ENCODE peak calls at places on chromosome 5, in seven cellular contexts. T is CD4-positive, CD25-positive, alpha-beta regulatory T cell; Z is ovary; W is prostate gland; J is fibroblast of lung; M is adipocyte; D is SJCRH30. I is an unnamed sample.

GRCh38 chr5:122129332-122129731 is at the start of gene ZNF474:
- DNase-seq in J (peak; percentile 93), T (no peak), M (peak; percentile 94), D (peak; percentile 64), Z (no peak), W (peak; percentile 22), I (no peak)

GRCh38 chr5:110258460-110258859 is 468.0 kb downstream of the TMEM232 start:
- DNase-seq in J (peak; percentile 27), T (no peak), Z (no peak), D (peak; percentile 53), W (no peak), M (peak; percentile 81), I (peak; percentile 87)

GRCh38 chr5:135718151-135718550 is 116.3 kb upstream of the SLC25A48 start:
- DNase-seq in Z (no peak), W (no peak), M (peak; percentile 4), T (no peak), D (no peak), J (no peak), I (no peak)

GRCh38 chr5:176823869-176824412 is 13.6 kb downstream of the UNC5A start:
- DNase-seq in T (no peak), W (no peak), M (no peak), D (no peak), J (no peak), Z (no peak), I (no peak)

GRCh38 chr5:173645437-173645807 is 29.0 kb upstream of the BOD1 start:
- DNase-seq in J (no peak), Z (no peak), D (peak; percentile 60), W (no peak), M (peak; percentile 88), T (no peak), I (no peak)

GRCh38 chr5:15501057-15501791 is 1.2 kb downstream of the FBXL7 start:
- DNase-seq in J (peak; percentile 78), D (peak; percentile 80), T (no peak), Z (peak; percentile 52), M (peak; percentile 93), W (peak; percentile 44), I (peak; percentile 69)

GRCh38 chr5:463952-464351 is 21.0 kb downstream of the EXOC3 start:
- DNase-seq in Z (no peak), W (no peak), D (no peak), J (no peak), T (peak; percentile 91), M (no peak), I (peak; percentile 5)

GRCh38 chr5:77984587-77984986 is 208.4 kb upstream of the TBCA start:
- DNase-seq in Z (no peak), T (no peak), W (no peak), M (no peak), J (no peak), D (no peak), I (no peak)

GRCh38 chr5:54313311-54314270 is 3.2 kb upstream of the ARL15 start:
- DNase-seq in W (no peak), J (peak; percentile 11), M (no peak), D (no peak), T (no peak), Z (no peak), I (no peak)

DNA sequence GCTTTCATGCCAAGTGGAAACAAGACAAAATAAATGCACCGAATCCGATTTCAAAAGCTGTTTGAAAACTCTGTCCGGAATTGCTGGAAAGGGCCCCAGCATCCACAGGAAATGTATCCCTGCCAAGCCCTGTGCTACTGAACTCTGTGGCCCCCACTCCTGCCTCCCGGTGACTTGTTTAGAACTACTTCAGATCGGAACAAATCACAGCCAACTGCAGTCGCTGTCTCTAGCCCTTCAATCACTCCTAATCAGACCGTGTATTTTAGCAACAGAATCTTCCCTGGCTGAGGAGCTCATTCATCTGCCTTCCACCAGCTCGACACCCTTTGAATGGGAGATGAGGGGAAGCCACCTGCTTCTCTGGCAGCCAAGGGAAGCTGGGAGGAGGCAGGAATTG is 94.1 kb downstream of the KCNIP1 start:
- DNase-seq in J (peak; percentile 10), T (no peak), M (no peak), D (peak; percentile 45), W (no peak), Z (no peak), I (no peak)
- H3K4me3 ChIP-seq in J (peak overlapping the region; percentile 17), T (no peak overlapping the region), M (peak overlapping the region; percentile 3), D (no peak overlapping the region), W (no peak overlapping the region), Z (no peak overlapping the region), I (no peak overlapping the region)

GRCh38 chr5:179310439-179311090 is 34.7 kb downstream of the ADAMTS2 start:
- DNase-seq in T (no peak), W (no peak), J (no peak), Z (peak; percentile 9), D (no peak), M (no peak), I (no peak)

GRCh38 chr5:179311581-179311980 is 33.7 kb downstream of the ADAMTS2 start:
- DNase-seq in T (no peak), W (no peak), J (no peak), M (no peak), D (no peak), Z (peak; percentile 6), I (no peak)

GRCh38 chr5:179312557-179313235 is 32.6 kb downstream of the ADAMTS2 start:
- DNase-seq in M (peak; percentile 24), W (no peak), J (peak; percentile 45), T (no peak), Z (peak; percentile 17), D (no peak), I (no peak)

GRCh38 chr5:179309751-179310320 is 35.4 kb downstream of the ADAMTS2 start:
- DNase-seq in M (no peak), W (no peak), J (no peak), T (no peak), D (no peak), Z (peak; percentile 9), I (no peak)

GRCh38 chr5:179311091-179311470 is 34.2 kb downstream of the ADAMTS2 start:
- DNase-seq in T (no peak), M (no peak), Z (peak; percentile 21), W (no peak), J (no peak), D (no peak), I (no peak)
- H3K9me3 ChIP-seq in T (no peaks in the 10 kb centered on the region), M (no peaks in the 10 kb centered on the region), Z (no peaks in the 10 kb centered on the region), W (no peaks in the 10 kb centered on the region), J (no peaks in the 10 kb centered on the region), D (no peaks in the 10 kb centered on the region), I (no peaks in the 10 kb centered on the region)

GRCh38 chr5:179793470-179794139 is at the start of gene LTC4S:
- DNase-seq in W (peak; percentile 67), J (peak; percentile 69), D (no peak), M (no peak), Z (peak; percentile 86), T (peak; percentile 38), I (no peak)
- H3K4me3 ChIP-seq in W (no peak within 1 kb of the TSS), J (peak within 1 kb of the TSS; percentile 20), D (no peak within 1 kb of the TSS), M (no peak within 1 kb of the TSS), Z (no peak within 1 kb of the TSS), T (no peak within 1 kb of the TSS), I (no peak within 1 kb of the TSS)

GRCh38 chr5:35557199-35557598 is 60.5 kb upstream of the SPEF2 start:
- DNase-seq in D (no peak), W (no peak), T (no peak), J (no peak), Z (no peak), M (no peak), I (no peak)

DNA sequence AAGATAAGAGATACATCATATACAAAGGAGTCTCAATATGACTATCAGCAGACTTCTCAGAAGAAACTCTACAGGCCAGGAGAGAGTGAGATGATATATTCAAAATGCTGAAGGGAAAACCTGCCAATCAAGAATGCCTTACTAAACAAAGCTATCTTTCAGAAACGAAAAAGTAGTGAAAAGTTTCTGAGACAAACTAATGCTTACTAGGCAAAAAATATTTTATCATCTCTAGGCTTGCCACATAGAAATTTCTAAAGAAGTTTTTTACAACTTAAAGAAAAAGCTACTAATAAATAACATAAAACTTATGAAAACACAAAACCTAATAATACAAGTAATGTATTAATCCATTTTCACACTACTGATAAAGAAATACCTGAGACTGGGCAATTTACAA is 59.9 kb upstream of the SPEF2 start:
- DNase-seq in T (no peak), J (no peak), Z (no peak), D (no peak), W (no peak), M (no peak), I (no peak)
- H3K9me3 ChIP-seq in T (peaks cover 40% of the 10 kb centered on the region), J (no peaks in the 10 kb centered on the region), Z (no peaks in the 10 kb centered on the region), D (no peaks in the 10 kb centered on the region), W (no peaks in the 10 kb centered on the region), M (peaks cover 19% of the 10 kb centered on the region), I (no peaks in the 10 kb centered on the region)

DNA sequence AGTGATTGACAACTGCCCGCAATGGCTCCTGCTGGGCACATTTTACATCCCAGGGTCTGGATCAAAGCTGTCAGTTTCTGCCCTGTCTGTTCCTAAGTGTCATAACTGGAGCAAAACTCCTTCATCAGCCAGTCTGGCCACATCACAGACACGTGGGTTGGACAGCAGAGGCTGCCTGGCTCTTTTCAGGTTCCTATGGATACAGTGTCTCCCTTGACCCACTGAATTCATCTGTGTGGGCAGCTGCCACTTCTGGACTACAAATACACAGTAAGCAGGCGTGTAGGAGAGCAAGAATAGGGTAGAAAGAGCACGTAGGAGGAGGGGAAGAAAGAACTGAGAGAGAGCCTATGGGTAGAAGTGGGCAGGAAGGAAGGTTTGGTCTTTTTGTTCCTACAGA is 238.0 kb downstream of the ENC1 start:
- DNase-seq in M (peak; percentile 18), T (no peak), Z (no peak), J (no peak), D (no peak), W (no peak), I (no peak)
- H3K4me3 ChIP-seq in M (no peak overlapping the region), T (no peak overlapping the region), Z (no peak overlapping the region), J (no peak overlapping the region), D (no peak overlapping the region), W (no peak overlapping the region), I (no peak overlapping the region)

DNA sequence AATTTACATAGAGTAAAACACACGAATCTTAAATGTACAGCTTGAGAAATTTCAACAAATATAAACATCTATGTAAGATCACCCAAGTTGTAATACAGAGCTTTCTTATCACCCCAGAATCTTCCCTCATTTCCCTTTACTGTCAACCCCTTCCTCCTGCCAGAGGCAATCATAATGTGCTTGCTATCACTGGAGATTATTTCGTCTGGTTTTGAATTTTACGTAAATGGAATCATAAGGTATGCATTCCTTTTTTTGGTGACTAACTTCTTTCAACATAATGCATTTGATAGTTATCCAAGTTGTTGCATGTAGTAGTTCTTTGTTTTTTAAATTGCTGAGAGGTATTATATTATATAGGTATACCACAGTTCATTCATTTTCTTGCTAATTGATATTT is 37.5 kb upstream of the GPR151 start:
- DNase-seq in M (no peak), T (no peak), Z (no peak), W (no peak), J (no peak), D (no peak), I (no peak)
- H3K9me3 ChIP-seq in M (no peaks in the 10 kb centered on the region), T (no peaks in the 10 kb centered on the region), Z (no peaks in the 10 kb centered on the region), W (no peaks in the 10 kb centered on the region), J (no peaks in the 10 kb centered on the region), D (no peaks in the 10 kb centered on the region), I (no peaks in the 10 kb centered on the region)

GRCh38 chr5:84119252-84119651 is 265.4 kb downstream of the EDIL3 start:
- DNase-seq in J (no peak), Z (no peak), D (no peak), M (no peak), W (no peak), T (no peak), I (no peak)

GRCh38 chr5:84113246-84114118 is 271.2 kb downstream of the EDIL3 start:
- DNase-seq in T (no peak), W (no peak), D (peak; percentile 73), J (no peak), Z (no peak), M (no peak), I (peak; percentile 26)

GRCh38 chr5:84118551-84118950 is 266.1 kb downstream of the EDIL3 start:
- DNase-seq in T (no peak), D (peak; percentile 62), Z (no peak), M (no peak), J (no peak), W (no peak), I (no peak)

GRCh38 chr5:84115727-84116126 is 269.0 kb downstream of the EDIL3 start:
- DNase-seq in Z (no peak), W (no peak), J (no peak), D (no peak), M (no peak), T (no peak), I (no peak)
- H3K4me3 ChIP-seq in Z (no peak overlapping the region), W (no peak overlapping the region), J (no peak overlapping the region), D (no peak overlapping the region), M (no peak overlapping the region), T (no peak overlapping the region), I (no peak overlapping the region)